ENCODE peak calls at places on chromosome 17, in seven cellular contexts. V, L, M, H, P, T and N are unnamed samples.

GRCh38 chr17:20224379-20224778 is 215.2 kb downstream of the SPECC1 start:
- DNase-seq in L (no peak), V (no peak), T (no peak), H (no peak), P (no peak), M (no peak), N (no peak)

GRCh38 chr17:31387438-31387837 is 4.0 kb upstream of the RAB11FIP4 start:
- DNase-seq in H (no peak), P (no peak), V (no peak), M (no peak), T (no peak), L (no peak), N (no peak)

GRCh38 chr17:77182773-77183172 is 42.0 kb downstream of the SEC14L1 start:
- DNase-seq in P (no peak), H (no peak), V (no peak), L (no peak), M (no peak), T (no peak), N (no peak)

GRCh38 chr17:50173335-50173941 is 7.6 kb downstream of the SGCA start:
- DNase-seq in H (peak; percentile 34), V (no peak), L (no peak), P (peak; percentile 3), T (no peak), M (no peak), N (no peak)

GRCh38 chr17:57552114-57552601 is 192.9 kb downstream of the CCDC182 start:
- DNase-seq in H (peak; percentile 78), T (no peak), M (no peak), L (no peak), V (no peak), P (no peak), N (no peak)

GRCh38 chr17:83196088-83196765 is 116.8 kb downstream of the METRNL start:
- DNase-seq in P (no peak), M (no peak), H (no peak), L (peak; percentile 5), T (no peak), V (no peak), N (no peak)

GRCh38 chr17:73360961-73361761 is 49.4 kb upstream of the CDC42EP4 start:
- DNase-seq in M (no peak), V (no peak), H (peak; percentile 75), P (no peak), T (no peak), L (no peak), N (no peak)

GRCh38 chr17:27559996-27560481 is 70.9 kb upstream of the LGALS9 start:
- DNase-seq in V (no peak), T (peak; percentile 53), M (peak; percentile 66), H (no peak), P (no peak), L (no peak), N (peak; percentile 82)

GRCh38 chr17:69478916-69479315 is 64.4 kb downstream of the MAP2K6 start:
- DNase-seq in L (no peak), V (no peak), M (no peak), P (no peak), H (no peak), T (no peak), N (no peak)

GRCh38 chr17:76585649-76586593 is at the start of gene ST6GALNAC2:
- DNase-seq in V (peak; percentile 65), T (peak; percentile 84), H (peak; percentile 56), M (peak; percentile 75), P (no peak), L (peak; percentile 49), N (peak; percentile 66)

GRCh38 chr17:33154869-33155455 is 138.1 kb downstream of the ASIC2 start:
- DNase-seq in H (peak; percentile 42), L (no peak), P (no peak), T (no peak), M (no peak), V (no peak), N (no peak)

GRCh38 chr17:72411124-72411563 is 290.3 kb downstream of the SOX9 start:
- DNase-seq in V (peak; percentile 76), L (no peak), P (no peak), H (no peak), T (no peak), M (no peak), N (no peak)

GRCh38 chr17:73585583-73585982 is 58.7 kb downstream of the SDK2 start:
- DNase-seq in T (no peak), P (no peak), L (no peak), H (peak; percentile 67), V (no peak), M (no peak), N (no peak)

GRCh38 chr17:80836971-80837481 is 154.6 kb upstream of the CHMP6 start:
- DNase-seq in P (peak; percentile 28), H (no peak), L (no peak), V (no peak), T (no peak), M (no peak), N (no peak)

GRCh38 chr17:13351046-13351445 is 250.7 kb downstream of the HS3ST3A1 start:
- DNase-seq in T (no peak), V (no peak), L (no peak), P (no peak), H (no peak), M (no peak), N (no peak)

GRCh38 chr17:64460955-64461354 is 12.0 kb downstream of the MILR1 start:
- DNase-seq in P (no peak), T (no peak), L (no peak), M (no peak), V (no peak), H (no peak), N (no peak)

GRCh38 chr17:76142044-76143041 is 1.3 kb upstream of the FOXJ1 start:
- DNase-seq in P (no peak), T (no peak), L (no peak), H (peak; percentile 40), V (no peak), M (no peak), N (no peak)

GRCh38 chr17:34081269-34081668 is 173.8 kb upstream of the CCL2 start:
- DNase-seq in V (no peak), L (no peak), T (no peak), H (peak; percentile 76), M (no peak), P (no peak), N (no peak)

GRCh38 chr17:418421-418751 is 65.8 kb upstream of the RPH3AL start:
- DNase-seq in L (no peak), T (no peak), H (no peak), V (no peak), P (peak; percentile 84), M (no peak), N (peak; percentile 51)

GRCh38 chr17:18043491-18043890 is 4.3 kb downstream of the GID4 start:
- DNase-seq in V (no peak), T (no peak), P (no peak), M (no peak), L (no peak), H (peak; percentile 34), N (peak; percentile 43)

GRCh38 chr17:63854709-63855108 is 12.2 kb upstream of the SMARCD2 start:
- DNase-seq in H (no peak), L (no peak), M (no peak), T (no peak), P (no peak), V (no peak), N (no peak)

GRCh38 chr17:55275894-55276804 is 11.4 kb downstream of the HLF start:
- DNase-seq in P (no peak), H (peak; percentile 13), M (no peak), L (no peak), V (no peak), T (no peak), N (peak; percentile 31)
- H3K27ac ChIP-seq in P (no peak overlapping the region), H (no peak overlapping the region), M (no peak overlapping the region), L (no peak overlapping the region), V (no peak overlapping the region), T (peak overlapping the region; percentile 81), N (no peak overlapping the region)

DNA sequence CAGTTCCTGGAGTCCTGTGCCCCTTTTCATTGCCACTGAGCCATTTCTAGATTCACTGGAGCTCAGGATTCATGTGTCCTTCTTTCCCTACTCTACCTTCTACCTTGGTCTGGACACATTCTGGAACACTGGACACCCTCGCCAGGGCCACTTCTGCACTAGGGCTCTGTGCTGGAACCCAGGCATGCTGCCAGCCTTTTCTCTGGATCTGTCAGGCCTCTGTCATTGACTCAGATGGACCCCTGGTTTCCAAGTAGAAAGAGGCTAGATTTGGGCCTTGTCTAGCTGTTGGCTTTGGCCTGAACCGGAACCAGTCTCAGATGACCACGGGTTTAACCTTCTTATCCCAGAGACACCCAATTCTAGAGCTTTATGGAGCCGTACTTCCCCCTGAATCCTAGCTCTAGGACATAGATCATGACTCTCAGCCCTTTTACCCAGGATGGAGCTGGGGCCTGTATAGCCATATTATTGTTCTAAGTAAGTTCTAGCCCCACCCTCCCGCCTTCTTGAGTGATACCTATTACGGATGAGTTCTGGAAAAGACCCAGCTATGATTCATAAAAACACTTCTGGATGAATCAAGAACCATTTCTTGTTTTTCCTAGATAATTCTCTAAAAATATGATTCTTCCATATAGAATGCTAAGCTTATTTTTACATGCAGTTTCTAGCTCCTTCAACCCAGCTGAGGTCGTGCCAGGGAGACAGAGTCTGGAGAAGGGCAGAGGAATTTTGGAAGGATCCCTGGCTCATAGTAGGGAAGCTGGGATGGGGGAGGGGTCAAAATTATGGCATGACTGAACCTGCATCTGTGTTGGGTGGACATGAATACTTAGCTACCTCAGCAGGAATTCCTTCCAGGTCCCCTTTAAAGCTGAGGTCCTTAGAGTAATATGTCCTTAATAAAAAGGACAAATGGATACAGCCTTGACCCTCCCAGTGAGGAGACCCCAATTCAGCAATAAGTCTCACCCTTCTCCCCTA is 1.1 kb upstream of the CHRNB1 start:
- DNase-seq in H (no peak), V (no peak), L (no peak), P (peak; percentile 35), T (no peak), M (no peak), N (no peak)
- H3K4me3 ChIP-seq in H (peak overlapping the region; percentile 90), V (no peak overlapping the region), L (no peak overlapping the region), P (no peak overlapping the region), T (no peak overlapping the region), M (no peak overlapping the region), N (no peak overlapping the region)

GRCh38 chr17:16050844-16051243 is 51.2 kb downstream of the TTC19 start:
- DNase-seq in P (no peak), H (no peak), T (no peak), L (no peak), V (no peak), M (no peak), N (no peak)
- H3K36me3 ChIP-seq in P (peaks cover 41% of the 10 kb centered on the region), H (peaks cover 14% of the 10 kb centered on the region), T (peaks cover 45% of the 10 kb centered on the region), L (peaks cover 59% of the 10 kb centered on the region), V (no peaks in the 10 kb centered on the region), M (peaks cover 12% of the 10 kb centered on the region), N (peaks cover 38% of the 10 kb centered on the region)

GRCh38 chr17:45677770-45678169 is 106.3 kb upstream of the CRHR1 start:
- DNase-seq in T (no peak), H (no peak), M (no peak), L (no peak), V (no peak), P (no peak), N (no peak)
- H3K27ac ChIP-seq in T (no peak overlapping the region), H (no peak overlapping the region), M (no peak overlapping the region), L (no peak overlapping the region), V (no peak overlapping the region), P (no peak overlapping the region), N (no peak overlapping the region)

GRCh38 chr17:8275421-8276290 is 12.8 kb upstream of the RANGRF start:
- DNase-seq in L (no peak), M (no peak), H (no peak), P (no peak), T (no peak), V (no peak), N (no peak)
- H3K4me3 ChIP-seq in L (no peak overlapping the region), M (no peak overlapping the region), H (no peak overlapping the region), P (no peak overlapping the region), T (no peak overlapping the region), V (no peak overlapping the region), N (no peak overlapping the region)